ENCODE peak calls at places on chromosomes 7 and 10, in seven cellular contexts. Z is astrocyte of the spinal cord, E is keratinocyte, O is neuronal stem cell, F is cardiac muscle cell, A is GM23338, J is osteoblast. T is an unnamed sample.

GRCh38 chr7:115951547-115951946 is 79.0 kb downstream of the TFEC start:
- DNase-seq in Z (no peak), E (no peak), O (no peak), F (no peak), A (no peak), J (no peak), T (no peak)

GRCh38 chr7:100467638-100468373 is 3.7 kb upstream of the SPACDR start:
- DNase-seq in Z (no peak), E (no peak), O (no peak), F (no peak), A (no peak), J (peak; percentile 49), T (no peak)

GRCh38 chr7:25619963-25620799 is 391.9 kb upstream of the NPVF start:
- DNase-seq in Z (no peak), E (no peak), O (no peak), F (no peak), A (no peak), J (no peak), T (no peak)

GRCh38 chr10:101843032-101843991 is at the start of gene KCNIP2:
- DNase-seq in Z (no peak), E (no peak), O (no peak), F (peak; percentile 58), A (peak; percentile 92), J (no peak), T (peak; percentile 87)

GRCh38 chr7:111292026-111292430 is 201.1 kb downstream of the LRRN3 start:
- DNase-seq in Z (peak; percentile 22), E (no peak), O (no peak), F (no peak), A (no peak), J (peak; percentile 58), T (no peak)

GRCh38 chr10:67788028-67788886 is 49.7 kb downstream of the DNAJC12 start:
- DNase-seq in Z (no peak), E (no peak), O (peak; percentile 41), F (peak; percentile 61), A (peak; percentile 95), J (peak; percentile 19), T (no peak)

GRCh38 chr10:17557459-17557858 is 59.7 kb downstream of the HACD1 start:
- DNase-seq in Z (no peak), E (no peak), O (no peak), F (no peak), A (no peak), J (no peak), T (no peak)

GRCh38 chr7:6359021-6359420 is 86.6 kb upstream of the CYTH3 start:
- DNase-seq in Z (no peak), E (no peak), O (no peak), F (no peak), A (no peak), J (no peak), T (no peak)

GRCh38 chr7:94289071-94289470 is 105.6 kb upstream of the COL1A2 start:
- DNase-seq in Z (peak; percentile 90), E (no peak), O (peak; percentile 61), F (peak; percentile 84), A (peak; percentile 94), J (peak; percentile 89), T (peak; percentile 68)

GRCh38 chr7:98329974-98330373 is 48.5 kb downstream of the BRI3 start:
- DNase-seq in Z (peak; percentile 73), E (no peak), O (no peak), F (no peak), A (no peak), J (no peak), T (no peak)

GRCh38 chr7:516606-517456 is 2.8 kb downstream of the PDGFA start:
- DNase-seq in Z (peak; percentile 79), E (no peak), O (peak; percentile 42), F (peak; percentile 65), A (peak; percentile 65), J (peak; percentile 99), T (peak; percentile 87)

GRCh38 chr7:44959433-44959951 is 19.3 kb downstream of the MYO1G start:
- DNase-seq in Z (no peak), E (peak; percentile 57), O (no peak), F (no peak), A (no peak), J (peak; percentile 72), T (no peak)

GRCh38 chr7:99128076-99128950 is 15.6 kb downstream of the SMURF1 start:
- DNase-seq in Z (no peak), E (no peak), O (no peak), F (no peak), A (no peak), J (no peak), T (no peak)

GRCh38 chr7:84399661-84400060 is 205.1 kb upstream of the SEMA3A start:
- DNase-seq in Z (no peak), E (no peak), O (no peak), F (no peak), A (peak; percentile 12), J (peak; percentile 3), T (no peak)

GRCh38 chr10:11560076-11560709 is 51.3 kb downstream of the USP6NL start:
- DNase-seq in Z (no peak), E (no peak), O (no peak), F (no peak), A (no peak), J (no peak), T (no peak)

GRCh38 chr7:9106747-9107146 is 673.3 kb downstream of the NXPH1 start:
- DNase-seq in Z (no peak), E (no peak), O (no peak), F (no peak), A (peak; percentile 28), J (no peak), T (no peak)

GRCh38 chr10:80917636-80918035 is 379.9 kb downstream of the SH2D4B start:
- DNase-seq in Z (no peak), E (no peak), O (no peak), F (no peak), A (no peak), J (no peak), T (no peak)

GRCh38 chr7:131364767-131365344 is 37.2 kb downstream of the MKLN1 start:
- DNase-seq in Z (no peak), E (no peak), O (no peak), F (no peak), A (no peak), J (no peak), T (no peak)

GRCh38 chr10:104076743-104077160 is 8.9 kb downstream of the COL17A1 start:
- DNase-seq in Z (peak; percentile 62), E (no peak), O (peak; percentile 70), F (no peak), A (peak; percentile 76), J (no peak), T (no peak)

GRCh38 chr10:132102717-132103110 is 37.0 kb downstream of the JAKMIP3 start:
- DNase-seq in Z (no peak), E (no peak), O (no peak), F (no peak), A (no peak), J (peak; percentile 51), T (no peak)

GRCh38 chr10:131041361-131041916 is 270.1 kb downstream of the TCERG1L start:
- DNase-seq in Z (no peak), E (no peak), O (no peak), F (no peak), A (no peak), J (no peak), T (no peak)

GRCh38 chr10:97174276-97174775 is 11.4 kb downstream of the SLIT1 start:
- DNase-seq in Z (no peak), E (no peak), O (no peak), F (no peak), A (no peak), J (no peak), T (no peak)

GRCh38 chr10:14535497-14536199 is 204.9 kb upstream of the FRMD4A start:
- DNase-seq in Z (no peak), E (no peak), O (no peak), F (no peak), A (no peak), J (no peak), T (no peak)

GRCh38 chr7:37320140-37320839 is 128.4 kb downstream of the ELMO1 start:
- DNase-seq in Z (no peak), E (no peak), O (no peak), F (no peak), A (no peak), J (no peak), T (no peak)

GRCh38 chr10:29703276-29703675 is 68.5 kb upstream of the SVIL start:
- DNase-seq in Z (no peak), E (no peak), O (no peak), F (peak; percentile 80), A (no peak), J (peak; percentile 56), T (peak; percentile 61)

GRCh38 chr10:5343561-5343960 is 21.2 kb upstream of the UCN3 start:
- DNase-seq in Z (peak; percentile 8), E (no peak), O (no peak), F (no peak), A (no peak), J (no peak), T (no peak)

GRCh38 chr10:16891375-16892313 is 74.4 kb upstream of the RSU1 start:
- DNase-seq in Z (peak; percentile 74), E (peak; percentile 65), O (peak; percentile 53), F (peak; percentile 80), A (peak; percentile 86), J (peak; percentile 74), T (peak; percentile 81)

GRCh38 chr7:102407910-102408309 is 11.7 kb downstream of the PRKRIP1 start:
- DNase-seq in Z (no peak), E (no peak), O (no peak), F (no peak), A (no peak), J (no peak), T (no peak)

GRCh38 chr7:36264123-36264916 is 111.3 kb downstream of the EEPD1 start:
- DNase-seq in Z (no peak), E (no peak), O (no peak), F (no peak), A (no peak), J (peak; percentile 23), T (peak; percentile 63)

GRCh38 chr7:26549281-26549943 is 257.8 kb downstream of the SNX10 start:
- DNase-seq in Z (no peak), E (peak; percentile 56), O (no peak), F (no peak), A (no peak), J (no peak), T (peak; percentile 32)

GRCh38 chr10:116848032-116848911 is 1.0 kb upstream of the ENO4 start:
- DNase-seq in Z (peak; percentile 39), E (no peak), O (no peak), F (no peak), A (peak; percentile 27), J (no peak), T (no peak)
- H3K4me3 ChIP-seq in Z (peak overlapping the region; percentile 62), E (peak overlapping the region; percentile 81), O (peak overlapping the region; percentile 59), F (peak overlapping the region; percentile 73), A (peak overlapping the region; percentile 75), J (peak overlapping the region; percentile 79), T (peak overlapping the region; percentile 58)

GRCh38 chr10:133528845-133529575 is 1.8 kb downstream of the CYP2E1 start:
- DNase-seq in Z (no peak), E (no peak), O (no peak), F (no peak), A (peak; percentile 52), J (peak; percentile 85), T (peak; percentile 75)
- H3K4me3 ChIP-seq in Z (no peak overlapping the region), E (peak overlapping the region; percentile 34), O (no peak overlapping the region), F (no peak overlapping the region), A (peak overlapping the region; percentile 57), J (peak overlapping the region; percentile 43), T (peak overlapping the region; percentile 2)

GRCh38 chr10:62374862-62375710 is 917 bp downstream of the ZNF365 start:
- DNase-seq in Z (no peak), E (no peak), O (no peak), F (peak; percentile 5), A (peak; percentile 8), J (peak; percentile 72), T (no peak)
- H3K4me3 ChIP-seq in Z (peak overlapping the region; percentile 54), E (peak overlapping the region; percentile 63), O (peak overlapping the region; percentile 48), F (no peak overlapping the region), A (peak overlapping the region; percentile 73), J (peak overlapping the region; percentile 77), T (peak overlapping the region; percentile 54)

GRCh38 chr7:47502240-47502877 is 79.6 kb downstream of the TNS3 start:
- DNase-seq in Z (peak; percentile 65), E (no peak), O (no peak), F (no peak), A (no peak), J (no peak), T (no peak)
- H3K4me3 ChIP-seq in Z (no peak overlapping the region), E (no peak overlapping the region), O (no peak overlapping the region), F (no peak overlapping the region), A (no peak overlapping the region), J (no peak overlapping the region), T (no peak overlapping the region)